ENCODE peak calls at places on chromosomes 11 and 22, in five cellular contexts. R is mucosa of descending colon, Z is stomach, W is kidney, C is uterus. H is an unnamed sample.

GRCh38 chr11:120386774-120387371 is 50.7 kb downstream of the ARHGEF12 start:
- DNase-seq in R (no peak), Z (no peak), W (no peak), C (no peak), H (no peak)

GRCh38 chr11:2837096-2837601 is 48.4 kb downstream of the CDKN1C start:
- DNase-seq in R (peak), Z (peak), W (peak), C (peak), H (no peak)

GRCh38 chr11:12285106-12285505 is 92.3 kb upstream of the PARVA start:
- DNase-seq in R (no peak), Z (no peak), W (no peak), C (no peak), H (peak)

GRCh38 chr22:49205401-49205800 is 622.3 kb downstream of the BRD1 start:
- DNase-seq in R (no peak), Z (peak), W (peak), C (no peak), H (no peak)

GRCh38 chr11:60077216-60077817 is 11.1 kb upstream of the MS4A2 start:
- DNase-seq in R (no peak), Z (no peak), W (no peak), C (no peak), H (no peak)

GRCh38 chr22:31347251-31348008 is 1.3 kb upstream of the PATZ1 start:
- DNase-seq in R (peak), Z (peak), W (peak), C (peak), H (no peak)

GRCh38 chr11:134905966-134906955 is 494.2 kb upstream of the B3GAT1 start:
- DNase-seq in R (no peak), Z (no peak), W (no peak), C (no peak), H (no peak)

GRCh38 chr11:134470238-134470637 is 58.2 kb upstream of the B3GAT1 start:
- DNase-seq in R (no peak), Z (no peak), W (no peak), C (no peak), H (no peak)

GRCh38 chr22:36386351-36386899 is 1.3 kb downstream of the MYH9 start:
- DNase-seq in R (peak), Z (no peak), W (peak), C (no peak), H (no peak)

GRCh38 chr11:64710418-64711137 is 12.4 kb downstream of the NRXN2 start:
- DNase-seq in R (no peak), Z (no peak), W (no peak), C (no peak), H (no peak)

GRCh38 chr22:46262449-46263207 is 515 bp downstream of the PKDREJ start:
- DNase-seq in R (peak), Z (peak), W (peak), C (peak), H (peak)

GRCh38 chr22:45910928-45911467 is 66.0 kb downstream of the WNT7B start:
- DNase-seq in R (no peak), Z (no peak), W (no peak), C (no peak), H (no peak)

GRCh38 chr11:19705936-19706335 is 6.7 kb upstream of the NAV2 start:
- DNase-seq in R (no peak), Z (no peak), W (no peak), C (no peak), H (no peak)

GRCh38 chr22:28231423-28231822 is 312.4 kb upstream of the PITPNB start:
- DNase-seq in R (no peak), Z (no peak), W (no peak), C (no peak), H (no peak)

GRCh38 chr11:128695539-128696221 is 1.8 kb downstream of the FLI1 start:
- DNase-seq in R (peak), Z (no peak), W (peak), C (no peak), H (no peak)

GRCh38 chr11:76814414-76814813 is 31.3 kb downstream of the TSKU start:
- DNase-seq in R (no peak), Z (no peak), W (no peak), C (no peak), H (no peak)

GRCh38 chr11:15336016-15336415 is 221.3 kb downstream of the INSC start:
- DNase-seq in R (no peak), Z (no peak), W (no peak), C (no peak), H (no peak)

GRCh38 chr11:121352301-121352891 is 59.8 kb downstream of the SC5D start:
- DNase-seq in R (no peak), Z (no peak), W (no peak), C (peak), H (no peak)

GRCh38 chr11:64276653-64277431 is 7.6 kb downstream of the BAD start:
- DNase-seq in R (peak), Z (peak), W (no peak), C (no peak), H (no peak)

GRCh38 chr11:86136542-86136941 is 67.7 kb upstream of the PICALM start:
- DNase-seq in R (no peak), Z (no peak), W (no peak), C (no peak), H (no peak)

GRCh38 chr22:41256254-41256897 is 15.6 kb upstream of the CHADL start:
- DNase-seq in R (no peak), Z (no peak), W (no peak), C (no peak), H (no peak)

GRCh38 chr11:118980191-118980881 is 8.8 kb downstream of the FOXR1 start:
- DNase-seq in R (peak), Z (no peak), W (peak), C (no peak), H (no peak)
- H3K4me3 ChIP-seq in R (no peak), Z (no peak), W (peak), C (no peak), H (no peak)

GRCh38 chr11:103339485-103339857 is 230.2 kb downstream of the DYNC2H1 start:
- DNase-seq in R (no peak), Z (no peak), W (no peak), C (no peak), H (no peak)

DNA sequence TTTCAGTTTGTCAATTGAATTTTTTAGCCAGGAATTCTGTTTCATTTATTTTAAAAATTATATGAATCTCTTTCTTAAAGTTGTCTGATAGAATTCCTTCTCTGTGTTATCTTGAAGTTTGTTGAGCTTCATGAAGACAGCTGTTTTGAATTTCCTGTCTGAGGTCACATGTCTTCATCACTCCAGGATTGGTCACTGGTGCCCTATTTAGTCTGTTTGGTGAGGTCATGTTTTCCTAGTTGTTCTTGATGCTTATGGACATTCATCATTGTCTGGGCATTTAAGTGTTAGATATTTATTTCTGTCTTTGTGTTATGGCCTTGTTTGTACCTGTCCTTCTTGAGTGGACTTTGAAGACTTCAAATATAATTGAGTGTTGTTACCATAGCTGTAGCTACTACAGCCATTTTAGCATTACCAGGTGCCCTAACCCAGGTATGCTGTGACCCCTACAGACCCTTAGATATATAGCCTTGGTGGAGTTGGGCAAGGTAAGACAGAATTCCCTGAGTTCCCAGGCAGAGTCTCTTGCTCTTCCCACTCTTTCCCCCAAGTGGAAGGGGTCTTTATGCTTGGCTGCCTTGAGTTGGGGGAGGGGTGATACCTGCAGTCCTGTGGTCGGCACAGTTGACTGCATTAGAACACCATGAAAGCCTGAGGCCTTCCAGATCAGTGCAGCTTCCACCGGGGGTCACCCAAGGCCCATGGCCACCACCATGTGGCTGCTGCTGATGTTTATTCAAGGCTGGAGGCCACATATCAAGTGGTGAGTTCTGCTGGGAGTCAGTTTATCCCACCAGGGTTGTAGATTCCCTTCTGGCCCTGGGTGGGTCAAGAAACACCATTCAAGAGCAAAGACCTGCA is 229.6 kb downstream of the DYNC2H1 start:
- DNase-seq in R (no peak), Z (no peak), W (peak), C (no peak), H (no peak)
- TF ChIP-seq CTCF in R (no peak), Z (no peak), W (no peak), C (no peak), H (peak)

DNA sequence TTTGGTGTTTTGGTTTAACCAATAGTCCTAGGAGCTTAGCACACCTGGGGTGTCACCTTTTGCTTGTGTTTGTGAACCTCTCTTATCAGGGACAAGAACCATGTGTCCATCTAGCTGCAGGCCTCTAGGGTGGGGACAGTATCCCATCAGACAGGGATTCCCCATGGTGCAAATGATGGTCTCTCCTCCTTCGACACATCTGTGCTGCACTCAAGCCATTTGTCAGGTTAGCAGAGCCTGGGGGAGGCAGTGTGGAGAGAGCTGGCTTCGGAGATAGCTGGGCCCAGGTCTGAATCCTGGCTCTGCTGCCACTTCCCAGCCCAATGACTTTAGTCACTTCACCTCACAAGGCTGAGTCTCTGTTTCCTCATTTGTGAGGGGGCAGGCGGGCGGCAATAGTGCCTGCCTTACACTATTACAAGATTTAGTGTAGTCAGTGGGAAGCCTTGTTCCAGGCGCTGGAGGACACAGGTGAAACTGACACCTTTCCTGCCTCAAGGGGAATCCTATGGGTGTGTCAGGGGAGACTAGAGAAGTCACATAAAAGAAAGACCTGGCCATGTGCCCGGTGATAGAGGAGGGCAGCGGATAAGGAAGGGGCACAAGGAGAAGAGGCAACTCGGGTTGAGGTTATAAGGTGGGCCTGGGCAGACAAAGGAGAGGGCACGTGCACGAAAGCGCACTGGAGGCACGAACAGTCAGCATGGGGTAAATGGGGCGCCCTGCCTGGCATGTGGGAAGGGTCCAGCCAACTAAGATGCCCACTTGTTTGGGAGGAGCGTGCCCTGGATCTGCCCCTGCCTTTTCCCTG is 12.6 kb downstream of the KLHL35 start:
- DNase-seq in R (peak), Z (no peak), W (no peak), C (no peak), H (no peak)
- H3K4me3 ChIP-seq in R (no peak), Z (no peak), W (no peak), C (no peak), H (no peak)

GRCh38 chr22:38132794-38133193 is 22.3 kb upstream of the BAIAP2L2 start:
- DNase-seq in R (no peak), Z (no peak), W (peak), C (no peak), H (no peak)

GRCh38 chr22:38131399-38131798 is 20.9 kb upstream of the BAIAP2L2 start:
- DNase-seq in R (no peak), Z (no peak), W (no peak), C (no peak), H (no peak)

GRCh38 chr22:38135133-38135706 is 24.7 kb upstream of the BAIAP2L2 start:
- DNase-seq in R (no peak), Z (no peak), W (peak), C (peak), H (peak)

GRCh38 chr22:38132136-38132535 is 21.7 kb upstream of the BAIAP2L2 start:
- DNase-seq in R (no peak), Z (no peak), W (peak), C (no peak), H (no peak)

DNA sequence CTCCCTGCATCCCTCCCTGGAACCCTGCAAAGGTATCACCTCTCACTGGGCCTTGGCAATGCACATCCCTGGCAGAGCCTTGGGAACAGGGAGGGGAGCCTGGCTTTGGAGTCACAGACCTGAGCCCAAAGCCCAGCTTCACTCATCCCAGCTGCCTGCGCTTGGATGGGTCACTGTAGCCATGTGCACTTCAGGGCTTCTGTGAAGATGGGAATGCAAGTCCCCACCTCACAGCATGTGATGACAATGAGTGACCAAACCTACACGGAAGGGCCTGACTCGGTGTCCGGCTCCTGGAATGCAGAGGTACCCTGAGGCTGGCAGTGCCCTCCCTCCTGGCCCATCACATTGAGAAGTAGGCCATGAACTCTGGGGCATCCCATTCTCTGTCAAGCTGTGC is 22.8 kb upstream of the BAIAP2L2 start:
- DNase-seq in R (no peak), Z (no peak), W (peak), C (no peak), H (no peak)
- TF ChIP-seq CTCF in R (no peak), Z (no peak), W (no peak), C (no peak), H (no peak)

GRCh38 chr11:78798567-78799170 is 224.0 kb upstream of the NARS2 start:
- DNase-seq in R (peak), Z (peak), W (peak), C (peak), H (no peak)

GRCh38 chr11:78796956-78797355 is 222.3 kb upstream of the NARS2 start:
- DNase-seq in R (no peak), Z (no peak), W (no peak), C (no peak), H (no peak)

GRCh38 chr11:78800089-78800690 is 225.5 kb upstream of the NARS2 start:
- DNase-seq in R (no peak), Z (no peak), W (no peak), C (no peak), H (no peak)

GRCh38 chr11:78795862-78796261 is 221.2 kb upstream of the NARS2 start:
- DNase-seq in R (no peak), Z (no peak), W (no peak), C (no peak), H (no peak)

DNA sequence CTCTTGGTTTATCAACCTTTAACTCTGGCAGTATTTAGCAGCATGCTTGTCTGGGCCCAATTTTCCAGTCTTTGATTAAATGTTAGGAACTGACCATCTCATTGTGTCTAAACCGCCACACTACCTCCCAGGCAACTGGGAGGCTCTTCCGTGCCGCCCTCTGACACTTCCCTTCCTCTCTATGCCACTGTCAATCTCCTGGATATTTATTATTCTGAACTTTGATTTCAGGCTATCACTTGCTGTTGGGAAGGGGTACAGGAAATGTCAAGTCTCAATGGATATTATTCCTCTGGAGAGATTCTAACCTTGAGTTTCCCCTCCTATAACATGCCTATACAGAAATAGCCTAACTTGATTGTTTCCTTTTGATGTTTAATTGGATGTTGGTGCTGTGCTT is 222.9 kb upstream of the NARS2 start:
- DNase-seq in R (no peak), Z (no peak), W (no peak), C (no peak), H (no peak)
- H3K4me3 ChIP-seq in R (no peak), Z (no peak), W (no peak), C (no peak), H (no peak)

GRCh38 chr22:43535741-43536140 is 123.9 kb downstream of the MPPED1 start:
- DNase-seq in R (no peak), Z (peak), W (no peak), C (no peak), H (no peak)

GRCh38 chr22:43534916-43535315 is 123.1 kb downstream of the MPPED1 start:
- DNase-seq in R (no peak), Z (peak), W (no peak), C (no peak), H (no peak)

GRCh38 chr22:43539572-43540533 is 128.0 kb downstream of the MPPED1 start:
- DNase-seq in R (no peak), Z (no peak), W (peak), C (no peak), H (no peak)

GRCh38 chr22:43535336-43535735 is 123.5 kb downstream of the MPPED1 start:
- DNase-seq in R (no peak), Z (peak), W (no peak), C (no peak), H (no peak)

GRCh38 chr22:43537019-43537585 is 125.3 kb downstream of the MPPED1 start:
- DNase-seq in R (no peak), Z (peak), W (peak), C (no peak), H (no peak)
- TF ChIP-seq CTCF in R (no peak), Z (no peak), W (no peak), C (no peak), H (peak)

DNA sequence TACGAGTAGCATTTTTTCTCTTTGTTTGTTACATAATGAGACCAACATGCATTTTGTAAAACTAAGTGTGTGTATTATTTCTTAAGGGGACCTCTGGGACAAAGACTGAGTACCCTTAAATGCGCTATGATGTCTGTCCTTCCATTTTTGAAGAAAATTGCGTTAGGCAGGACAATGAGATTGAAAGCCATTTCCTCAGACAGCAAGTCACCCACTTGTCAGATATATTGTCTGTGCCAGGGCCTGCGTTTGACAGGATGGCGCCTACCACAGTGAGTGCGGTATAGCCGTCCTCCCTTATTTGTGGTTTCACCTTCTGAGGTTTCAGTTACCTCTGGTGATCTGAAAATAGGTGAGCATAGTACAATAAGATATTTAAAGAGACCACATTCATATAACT is 2.2 kb downstream of the AP2A2 start:
- DNase-seq in R (peak), Z (no peak), W (no peak), C (no peak), H (no peak)
- H3K4me3 ChIP-seq in R (no peak), Z (no peak), W (no peak), C (no peak), H (no peak)

H was measured in retinal pigment epithelial cell.